ENCODE peak calls at places on chromosomes 1 and 21, in ten cellular contexts. One of them, this sample, is unnamed.

GRCh38 chr1:183812111-183812510 is 7.2 kb downstream of the RGL1 start:
- DNase-seq in transverse colon: no peak
- DNase-seq in GDM1: no peak
- DNase-seq in stimulated activated CD4-positive, alpha-beta T cell treated with anti-CD3 and anti-CD28 coated beads, Interleukin-12 subunit alpha, Interleukin-12 subunit beta, amount 100 ng/mL, for 48 hours: no peak
- DNase-seq in EH: no peak
- DNase-seq in progenitor cell of endocrine pancreas: no peak
- DNase-seq in NAMALWA: no peak
- DNase-seq in omental fat pad: no peak
- DNase-seq in Calu3: no peak
- DNase-seq in NCI-H2081: no peak
- DNase-seq in this sample: no peak

GRCh38 chr1:43402055-43402865 is 12.6 kb downstream of the SZT2 start:
- DNase-seq in transverse colon: no peak
- DNase-seq in GDM1: no peak
- DNase-seq in stimulated activated CD4-positive, alpha-beta T cell treated with anti-CD3 and anti-CD28 coated beads, Interleukin-12 subunit alpha, Interleukin-12 subunit beta, amount 100 ng/mL, for 48 hours: no peak
- DNase-seq in EH: no peak
- DNase-seq in progenitor cell of endocrine pancreas: no peak
- DNase-seq in NAMALWA: no peak
- DNase-seq in omental fat pad: no peak
- DNase-seq in Calu3: no peak
- DNase-seq in NCI-H2081: no peak
- DNase-seq in this sample: no peak

GRCh38 chr1:101136739-101137138 is 100.1 kb upstream of the S1PR1 start:
- DNase-seq in transverse colon: no peak
- DNase-seq in GDM1: no peak
- DNase-seq in stimulated activated CD4-positive, alpha-beta T cell treated with anti-CD3 and anti-CD28 coated beads, Interleukin-12 subunit alpha, Interleukin-12 subunit beta, amount 100 ng/mL, for 48 hours: no peak
- DNase-seq in EH: peak; percentile 25
- DNase-seq in progenitor cell of endocrine pancreas: no peak
- DNase-seq in NAMALWA: peak; percentile 42
- DNase-seq in omental fat pad: no peak
- DNase-seq in Calu3: no peak
- DNase-seq in NCI-H2081: no peak
- DNase-seq in this sample: no peak

GRCh38 chr1:172949096-172949495 is 101.6 kb downstream of the TNFSF18 start:
- DNase-seq in transverse colon: no peak
- DNase-seq in GDM1: no peak
- DNase-seq in stimulated activated CD4-positive, alpha-beta T cell treated with anti-CD3 and anti-CD28 coated beads, Interleukin-12 subunit alpha, Interleukin-12 subunit beta, amount 100 ng/mL, for 48 hours: no peak
- DNase-seq in EH: no peak
- DNase-seq in progenitor cell of endocrine pancreas: no peak
- DNase-seq in NAMALWA: no peak
- DNase-seq in omental fat pad: no peak
- DNase-seq in Calu3: no peak
- DNase-seq in NCI-H2081: no peak
- DNase-seq in this sample: no peak

GRCh38 chr1:95116666-95117206 is 419 bp upstream of the TLCD4 start:
- DNase-seq in transverse colon: peak; percentile 79
- DNase-seq in GDM1: no peak
- DNase-seq in stimulated activated CD4-positive, alpha-beta T cell treated with anti-CD3 and anti-CD28 coated beads, Interleukin-12 subunit alpha, Interleukin-12 subunit beta, amount 100 ng/mL, for 48 hours: peak; percentile 23
- DNase-seq in EH: peak; percentile 24
- DNase-seq in progenitor cell of endocrine pancreas: peak; percentile 64
- DNase-seq in NAMALWA: peak; percentile 81
- DNase-seq in omental fat pad: peak; percentile 32
- DNase-seq in Calu3: peak; percentile 84
- DNase-seq in NCI-H2081: peak; percentile 66
- DNase-seq in this sample: peak; percentile 79

GRCh38 chr1:21447311-21447710 is 7.4 kb downstream of the NBPF3 start:
- DNase-seq in transverse colon: no peak
- DNase-seq in GDM1: no peak
- DNase-seq in stimulated activated CD4-positive, alpha-beta T cell treated with anti-CD3 and anti-CD28 coated beads, Interleukin-12 subunit alpha, Interleukin-12 subunit beta, amount 100 ng/mL, for 48 hours: no peak
- DNase-seq in EH: peak; percentile 44
- DNase-seq in progenitor cell of endocrine pancreas: no peak
- DNase-seq in NAMALWA: no peak
- DNase-seq in omental fat pad: no peak
- DNase-seq in Calu3: no peak
- DNase-seq in NCI-H2081: no peak
- DNase-seq in this sample: no peak

GRCh38 chr1:117534995-117535467 is 70.8 kb upstream of the TENT5C start:
- DNase-seq in transverse colon: peak; percentile 27
- DNase-seq in GDM1: peak; percentile 23
- DNase-seq in stimulated activated CD4-positive, alpha-beta T cell treated with anti-CD3 and anti-CD28 coated beads, Interleukin-12 subunit alpha, Interleukin-12 subunit beta, amount 100 ng/mL, for 48 hours: peak; percentile 13
- DNase-seq in EH: peak; percentile 69
- DNase-seq in progenitor cell of endocrine pancreas: peak; percentile 25
- DNase-seq in NAMALWA: peak; percentile 66
- DNase-seq in omental fat pad: no peak
- DNase-seq in Calu3: peak; percentile 35
- DNase-seq in NCI-H2081: peak; percentile 22
- DNase-seq in this sample: peak; percentile 81

GRCh38 chr1:109478806-109479205 is 4.9 kb upstream of the ATXN7L2 start:
- DNase-seq in transverse colon: peak; percentile 35
- DNase-seq in GDM1: no peak
- DNase-seq in stimulated activated CD4-positive, alpha-beta T cell treated with anti-CD3 and anti-CD28 coated beads, Interleukin-12 subunit alpha, Interleukin-12 subunit beta, amount 100 ng/mL, for 48 hours: no peak
- DNase-seq in EH: no peak
- DNase-seq in progenitor cell of endocrine pancreas: peak; percentile 30
- DNase-seq in NAMALWA: no peak
- DNase-seq in omental fat pad: no peak
- DNase-seq in Calu3: peak; percentile 53
- DNase-seq in NCI-H2081: no peak
- DNase-seq in this sample: no peak

GRCh38 chr1:40873863-40874472 is 11.8 kb upstream of the CITED4 start:
- DNase-seq in transverse colon: no peak
- DNase-seq in GDM1: no peak
- DNase-seq in stimulated activated CD4-positive, alpha-beta T cell treated with anti-CD3 and anti-CD28 coated beads, Interleukin-12 subunit alpha, Interleukin-12 subunit beta, amount 100 ng/mL, for 48 hours: no peak
- DNase-seq in EH: no peak
- DNase-seq in progenitor cell of endocrine pancreas: no peak
- DNase-seq in NAMALWA: no peak
- DNase-seq in omental fat pad: no peak
- DNase-seq in Calu3: no peak
- DNase-seq in NCI-H2081: no peak
- DNase-seq in this sample: no peak

GRCh38 chr21:17554619-17555472 is 42.0 kb downstream of the CXADR start:
- DNase-seq in transverse colon: no peak
- DNase-seq in GDM1: no peak
- DNase-seq in stimulated activated CD4-positive, alpha-beta T cell treated with anti-CD3 and anti-CD28 coated beads, Interleukin-12 subunit alpha, Interleukin-12 subunit beta, amount 100 ng/mL, for 48 hours: no peak
- DNase-seq in EH: peak; percentile 15
- DNase-seq in progenitor cell of endocrine pancreas: no peak
- DNase-seq in NAMALWA: no peak
- DNase-seq in omental fat pad: no peak
- DNase-seq in Calu3: no peak
- DNase-seq in NCI-H2081: no peak
- DNase-seq in this sample: peak; percentile 19

GRCh38 chr1:41864471-41865040 is 54.2 kb downstream of the HIVEP3 start:
- DNase-seq in transverse colon: no peak
- DNase-seq in GDM1: no peak
- DNase-seq in stimulated activated CD4-positive, alpha-beta T cell treated with anti-CD3 and anti-CD28 coated beads, Interleukin-12 subunit alpha, Interleukin-12 subunit beta, amount 100 ng/mL, for 48 hours: no peak
- DNase-seq in EH: peak; percentile 48
- DNase-seq in progenitor cell of endocrine pancreas: no peak
- DNase-seq in NAMALWA: no peak
- DNase-seq in omental fat pad: no peak
- DNase-seq in Calu3: no peak
- DNase-seq in NCI-H2081: no peak
- DNase-seq in this sample: peak; percentile 37

GRCh38 chr1:100861379-100861778 is 33.3 kb downstream of the EXTL2 start:
- DNase-seq in transverse colon: no peak
- DNase-seq in GDM1: no peak
- DNase-seq in stimulated activated CD4-positive, alpha-beta T cell treated with anti-CD3 and anti-CD28 coated beads, Interleukin-12 subunit alpha, Interleukin-12 subunit beta, amount 100 ng/mL, for 48 hours: no peak
- DNase-seq in EH: no peak
- DNase-seq in progenitor cell of endocrine pancreas: no peak
- DNase-seq in NAMALWA: no peak
- DNase-seq in omental fat pad: no peak
- DNase-seq in Calu3: no peak
- DNase-seq in NCI-H2081: no peak
- DNase-seq in this sample: no peak

GRCh38 chr21:45747802-45748445 is 104.4 kb downstream of the PCBP3 start:
- DNase-seq in transverse colon: no peak
- DNase-seq in GDM1: no peak
- DNase-seq in stimulated activated CD4-positive, alpha-beta T cell treated with anti-CD3 and anti-CD28 coated beads, Interleukin-12 subunit alpha, Interleukin-12 subunit beta, amount 100 ng/mL, for 48 hours: no peak
- DNase-seq in EH: peak; percentile 57
- DNase-seq in progenitor cell of endocrine pancreas: no peak
- DNase-seq in NAMALWA: no peak
- DNase-seq in omental fat pad: no peak
- DNase-seq in Calu3: peak; percentile 7
- DNase-seq in NCI-H2081: peak; percentile 58
- DNase-seq in this sample: no peak

GRCh38 chr1:64172458-64172983 is 30.9 kb upstream of the UBE2U start:
- DNase-seq in transverse colon: no peak
- DNase-seq in GDM1: no peak
- DNase-seq in stimulated activated CD4-positive, alpha-beta T cell treated with anti-CD3 and anti-CD28 coated beads, Interleukin-12 subunit alpha, Interleukin-12 subunit beta, amount 100 ng/mL, for 48 hours: no peak
- DNase-seq in EH: peak; percentile 66
- DNase-seq in progenitor cell of endocrine pancreas: no peak
- DNase-seq in NAMALWA: no peak
- DNase-seq in omental fat pad: no peak
- DNase-seq in Calu3: no peak
- DNase-seq in NCI-H2081: peak; percentile 91
- DNase-seq in this sample: no peak

GRCh38 chr1:40592107-40592773 is 60.8 kb downstream of the ZNF684 start:
- DNase-seq in transverse colon: no peak
- DNase-seq in GDM1: no peak
- DNase-seq in stimulated activated CD4-positive, alpha-beta T cell treated with anti-CD3 and anti-CD28 coated beads, Interleukin-12 subunit alpha, Interleukin-12 subunit beta, amount 100 ng/mL, for 48 hours: no peak
- DNase-seq in EH: peak; percentile 47
- DNase-seq in progenitor cell of endocrine pancreas: no peak
- DNase-seq in NAMALWA: peak; percentile 77
- DNase-seq in omental fat pad: no peak
- DNase-seq in Calu3: peak; percentile 44
- DNase-seq in NCI-H2081: peak; percentile 70
- DNase-seq in this sample: peak; percentile 24

GRCh38 chr1:175865041-175865766 is 121.8 kb upstream of the TNR start:
- DNase-seq in transverse colon: no peak
- DNase-seq in GDM1: no peak
- DNase-seq in stimulated activated CD4-positive, alpha-beta T cell treated with anti-CD3 and anti-CD28 coated beads, Interleukin-12 subunit alpha, Interleukin-12 subunit beta, amount 100 ng/mL, for 48 hours: no peak
- DNase-seq in EH: no peak
- DNase-seq in progenitor cell of endocrine pancreas: no peak
- DNase-seq in NAMALWA: no peak
- DNase-seq in omental fat pad: no peak
- DNase-seq in Calu3: no peak
- DNase-seq in NCI-H2081: no peak
- DNase-seq in this sample: peak; percentile 86

GRCh38 chr1:227947678-227948492 is at the start of gene WNT9A:
- DNase-seq in transverse colon: peak; percentile 38
- DNase-seq in GDM1: no peak
- DNase-seq in stimulated activated CD4-positive, alpha-beta T cell treated with anti-CD3 and anti-CD28 coated beads, Interleukin-12 subunit alpha, Interleukin-12 subunit beta, amount 100 ng/mL, for 48 hours: no peak
- DNase-seq in EH: peak; percentile 71
- DNase-seq in progenitor cell of endocrine pancreas: peak; percentile 39
- DNase-seq in NAMALWA: no peak
- DNase-seq in omental fat pad: no peak
- DNase-seq in Calu3: peak; percentile 36
- DNase-seq in NCI-H2081: peak; percentile 80
- DNase-seq in this sample: peak; percentile 50

GRCh38 chr1:31760901-31761470 is 3.2 kb downstream of the ADGRB2 start:
- DNase-seq in transverse colon: peak; percentile 67
- DNase-seq in GDM1: no peak
- DNase-seq in stimulated activated CD4-positive, alpha-beta T cell treated with anti-CD3 and anti-CD28 coated beads, Interleukin-12 subunit alpha, Interleukin-12 subunit beta, amount 100 ng/mL, for 48 hours: peak; percentile 33
- DNase-seq in EH: peak; percentile 80
- DNase-seq in progenitor cell of endocrine pancreas: peak; percentile 45
- DNase-seq in NAMALWA: peak; percentile 62
- DNase-seq in omental fat pad: no peak
- DNase-seq in Calu3: peak; percentile 68
- DNase-seq in NCI-H2081: peak; percentile 70
- DNase-seq in this sample: peak; percentile 60

GRCh38 chr1:62689524-62689923 is 1.3 kb upstream of the DOCK7 start:
- DNase-seq in transverse colon: no peak
- DNase-seq in GDM1: no peak
- DNase-seq in stimulated activated CD4-positive, alpha-beta T cell treated with anti-CD3 and anti-CD28 coated beads, Interleukin-12 subunit alpha, Interleukin-12 subunit beta, amount 100 ng/mL, for 48 hours: no peak
- DNase-seq in EH: peak; percentile 82
- DNase-seq in progenitor cell of endocrine pancreas: no peak
- DNase-seq in NAMALWA: no peak
- DNase-seq in omental fat pad: no peak
- DNase-seq in Calu3: no peak
- DNase-seq in NCI-H2081: no peak
- DNase-seq in this sample: no peak

GRCh38 chr21:44487831-44488230 is 32.5 kb downstream of the LRRC3 start:
- DNase-seq in transverse colon: no peak
- DNase-seq in GDM1: no peak
- DNase-seq in stimulated activated CD4-positive, alpha-beta T cell treated with anti-CD3 and anti-CD28 coated beads, Interleukin-12 subunit alpha, Interleukin-12 subunit beta, amount 100 ng/mL, for 48 hours: peak; percentile 47
- DNase-seq in EH: peak; percentile 5
- DNase-seq in progenitor cell of endocrine pancreas: no peak
- DNase-seq in NAMALWA: peak; percentile 58
- DNase-seq in omental fat pad: no peak
- DNase-seq in Calu3: no peak
- DNase-seq in NCI-H2081: no peak
- DNase-seq in this sample: peak; percentile 75

GRCh38 chr1:241212624-241213023 is 144.4 kb downstream of the RGS7 start:
- DNase-seq in transverse colon: no peak
- DNase-seq in GDM1: no peak
- DNase-seq in stimulated activated CD4-positive, alpha-beta T cell treated with anti-CD3 and anti-CD28 coated beads, Interleukin-12 subunit alpha, Interleukin-12 subunit beta, amount 100 ng/mL, for 48 hours: no peak
- DNase-seq in EH: no peak
- DNase-seq in progenitor cell of endocrine pancreas: no peak
- DNase-seq in NAMALWA: no peak
- DNase-seq in omental fat pad: no peak
- DNase-seq in Calu3: no peak
- DNase-seq in NCI-H2081: no peak
- DNase-seq in this sample: no peak

GRCh38 chr1:93347319-93347899 is 1.7 kb downstream of the DR1 start:
- DNase-seq in transverse colon: no peak
- DNase-seq in GDM1: no peak
- DNase-seq in stimulated activated CD4-positive, alpha-beta T cell treated with anti-CD3 and anti-CD28 coated beads, Interleukin-12 subunit alpha, Interleukin-12 subunit beta, amount 100 ng/mL, for 48 hours: no peak
- DNase-seq in EH: no peak
- DNase-seq in progenitor cell of endocrine pancreas: no peak
- DNase-seq in NAMALWA: no peak
- DNase-seq in omental fat pad: no peak
- DNase-seq in Calu3: no peak
- DNase-seq in NCI-H2081: no peak
- DNase-seq in this sample: no peak

GRCh38 chr1:5286244-5286643 is 631.8 kb downstream of the AJAP1 start:
- DNase-seq in transverse colon: no peak
- DNase-seq in GDM1: no peak
- DNase-seq in stimulated activated CD4-positive, alpha-beta T cell treated with anti-CD3 and anti-CD28 coated beads, Interleukin-12 subunit alpha, Interleukin-12 subunit beta, amount 100 ng/mL, for 48 hours: no peak
- DNase-seq in EH: no peak
- DNase-seq in progenitor cell of endocrine pancreas: no peak
- DNase-seq in NAMALWA: peak; percentile 35
- DNase-seq in omental fat pad: no peak
- DNase-seq in Calu3: no peak
- DNase-seq in NCI-H2081: no peak
- DNase-seq in this sample: no peak

GRCh38 chr21:44414291-44415072 is 40.8 kb upstream of the LRRC3 start:
- DNase-seq in transverse colon: no peak
- DNase-seq in GDM1: no peak
- DNase-seq in stimulated activated CD4-positive, alpha-beta T cell treated with anti-CD3 and anti-CD28 coated beads, Interleukin-12 subunit alpha, Interleukin-12 subunit beta, amount 100 ng/mL, for 48 hours: no peak
- DNase-seq in EH: no peak
- DNase-seq in progenitor cell of endocrine pancreas: peak; percentile 3
- DNase-seq in NAMALWA: no peak
- DNase-seq in omental fat pad: no peak
- DNase-seq in Calu3: no peak
- DNase-seq in NCI-H2081: no peak
- DNase-seq in this sample: no peak

GRCh38 chr1:63475761-63476160 is 47.3 kb downstream of the ITGB3BP start:
- DNase-seq in transverse colon: no peak
- DNase-seq in GDM1: no peak
- DNase-seq in stimulated activated CD4-positive, alpha-beta T cell treated with anti-CD3 and anti-CD28 coated beads, Interleukin-12 subunit alpha, Interleukin-12 subunit beta, amount 100 ng/mL, for 48 hours: no peak
- DNase-seq in EH: peak; percentile 53
- DNase-seq in progenitor cell of endocrine pancreas: no peak
- DNase-seq in NAMALWA: no peak
- DNase-seq in omental fat pad: no peak
- DNase-seq in Calu3: no peak
- DNase-seq in NCI-H2081: no peak
- DNase-seq in this sample: no peak

GRCh38 chr21:36813071-36813470 is 114.2 kb downstream of the SIM2 start:
- DNase-seq in transverse colon: no peak
- DNase-seq in GDM1: no peak
- DNase-seq in stimulated activated CD4-positive, alpha-beta T cell treated with anti-CD3 and anti-CD28 coated beads, Interleukin-12 subunit alpha, Interleukin-12 subunit beta, amount 100 ng/mL, for 48 hours: no peak
- DNase-seq in EH: no peak
- DNase-seq in progenitor cell of endocrine pancreas: no peak
- DNase-seq in NAMALWA: no peak
- DNase-seq in omental fat pad: no peak
- DNase-seq in Calu3: no peak
- DNase-seq in NCI-H2081: no peak
- DNase-seq in this sample: no peak

GRCh38 chr1:226677121-226678020 is 61.7 kb downstream of the ITPKB start:
- DNase-seq in transverse colon: peak; percentile 79
- DNase-seq in GDM1: peak; percentile 91
- DNase-seq in stimulated activated CD4-positive, alpha-beta T cell treated with anti-CD3 and anti-CD28 coated beads, Interleukin-12 subunit alpha, Interleukin-12 subunit beta, amount 100 ng/mL, for 48 hours: peak; percentile 50
- DNase-seq in EH: peak; percentile 94
- DNase-seq in progenitor cell of endocrine pancreas: no peak
- DNase-seq in NAMALWA: peak; percentile 82
- DNase-seq in omental fat pad: peak; percentile 76
- DNase-seq in Calu3: no peak
- DNase-seq in NCI-H2081: peak; percentile 46
- DNase-seq in this sample: no peak

GRCh38 chr1:152646656-152647055 is 16.5 kb upstream of the LCE2D start:
- DNase-seq in transverse colon: no peak
- DNase-seq in GDM1: no peak
- DNase-seq in stimulated activated CD4-positive, alpha-beta T cell treated with anti-CD3 and anti-CD28 coated beads, Interleukin-12 subunit alpha, Interleukin-12 subunit beta, amount 100 ng/mL, for 48 hours: no peak
- DNase-seq in EH: no peak
- DNase-seq in progenitor cell of endocrine pancreas: no peak
- DNase-seq in NAMALWA: no peak
- DNase-seq in omental fat pad: no peak
- DNase-seq in Calu3: no peak
- DNase-seq in NCI-H2081: no peak
- DNase-seq in this sample: no peak